ENCODE peak calls at places on chromosomes 6 and 20, in eight cellular contexts. Z, N, Q, V, U, Y, P and C are unnamed samples.

GRCh38 chr6:107600936-107601335 is 111.0 kb downstream of the SOBP start:
- DNase-seq in Z (peak), U (peak), P (no peak), N (peak), Q (peak), V (peak), Y (no peak), C (no peak)

GRCh38 chr6:149286905-149287304 is 30.6 kb upstream of the TAB2 start:
- DNase-seq in Z (no peak), P (no peak), U (no peak), V (no peak), Y (no peak), Q (no peak), N (no peak), C (no peak)

GRCh38 chr20:47785321-47785899 is at the start of gene SULF2:
- DNase-seq in V (peak), N (peak), Y (no peak), U (peak), Q (no peak), Z (no peak), P (peak), C (no peak)

GRCh38 chr6:34528996-34529664 is 27.0 kb downstream of the SPDEF start:
- DNase-seq in P (no peak), U (no peak), Z (no peak), Q (no peak), Y (no peak), N (no peak), V (no peak), C (no peak)

GRCh38 chr20:41664584-41664983 is 46.4 kb upstream of the CHD6 start:
- DNase-seq in V (no peak), P (peak), U (peak), Q (no peak), Y (no peak), Z (peak), N (peak), C (no peak)

GRCh38 chr6:109075934-109076333 is 18.7 kb downstream of the SESN1 start:
- DNase-seq in Q (no peak), N (no peak), Z (peak), V (no peak), U (no peak), P (no peak), Y (no peak), C (no peak)

GRCh38 chr6:70257874-70258273 is 45.0 kb downstream of the COL9A1 start:
- DNase-seq in Y (no peak), U (no peak), Z (no peak), P (no peak), Q (no peak), V (no peak), N (no peak), C (no peak)

GRCh38 chr6:111615916-111616612 is 10.4 kb upstream of the TRAF3IP2 start:
- DNase-seq in Q (no peak), U (no peak), Z (no peak), P (no peak), V (no peak), Y (no peak), N (peak), C (no peak)

GRCh38 chr6:110329729-110330436 is 28.3 kb downstream of the METTL24 start:
- DNase-seq in Z (peak), U (no peak), Q (no peak), Y (peak), P (no peak), N (peak), V (no peak), C (no peak)

GRCh38 chr6:8628063-8628462 is 192.7 kb upstream of the SLC35B3 start:
- DNase-seq in Z (no peak), N (no peak), Q (no peak), V (no peak), Y (no peak), U (no peak), P (no peak), C (no peak)

GRCh38 chr6:125732398-125732797 is 17.0 kb upstream of the HEY2 start:
- DNase-seq in V (no peak), Z (no peak), N (no peak), P (no peak), U (no peak), Y (no peak), Q (no peak), C (no peak)

GRCh38 chr20:23873370-23874015 is 6.1 kb downstream of the CST5 start:
- DNase-seq in P (no peak), Q (no peak), Y (no peak), V (no peak), N (no peak), U (no peak), Z (no peak), C (no peak)

GRCh38 chr6:137415127-137415833 is 78.9 kb downstream of the OLIG3 start:
- DNase-seq in Z (peak), P (peak), U (peak), V (peak), Q (peak), Y (peak), N (peak), C (peak)

GRCh38 chr20:44460795-44461141 is 14.9 kb upstream of the TTPAL start:
- DNase-seq in N (peak), U (peak), Z (peak), P (no peak), Q (peak), Y (no peak), V (peak), C (no peak)

GRCh38 chr6:26053929-26054658 is 33.1 kb upstream of the HFE start:
- DNase-seq in N (no peak), Y (no peak), Z (no peak), P (no peak), Q (no peak), U (no peak), V (no peak), C (no peak)

GRCh38 chr6:134863763-134864510 is 86.0 kb downstream of the ALDH8A1 start:
- DNase-seq in Y (no peak), N (no peak), U (no peak), P (no peak), Q (no peak), Z (no peak), V (no peak), C (no peak)

GRCh38 chr20:37564388-37565133 is 36.9 kb upstream of the BLCAP start:
- DNase-seq in N (peak), Q (peak), Y (no peak), Z (no peak), V (peak), P (peak), U (peak), C (no peak)

GRCh38 chr20:7673841-7674240 is 266.4 kb downstream of the HAO1 start:
- DNase-seq in Y (no peak), Q (no peak), U (no peak), P (no peak), V (no peak), Z (no peak), N (peak), C (no peak)

GRCh38 chr6:56642366-56643261 is at the start of gene DST:
- DNase-seq in V (no peak), P (no peak), Y (no peak), Z (peak), U (no peak), Q (peak), N (peak), C (no peak)

GRCh38 chr6:9292975-9293374 is 857.6 kb upstream of the SLC35B3 start:
- DNase-seq in Y (no peak), Z (no peak), N (peak), P (no peak), Q (no peak), U (no peak), V (no peak), C (no peak)

GRCh38 chr20:24064092-24064491 is 75.5 kb upstream of the GGTLC1 start:
- DNase-seq in N (no peak), Q (no peak), U (no peak), Z (no peak), P (no peak), Y (no peak), V (no peak), C (no peak)

GRCh38 chr6:127247114-127248096 is 19.3 kb upstream of the RNF146 start:
- DNase-seq in U (no peak), P (no peak), Q (no peak), Y (no peak), V (no peak), N (peak), Z (no peak), C (no peak)

GRCh38 chr6:25070547-25071366 is 135.0 kb upstream of the RIPOR2 start:
- DNase-seq in N (peak), P (peak), Y (peak), Z (peak), V (peak), Q (peak), U (peak), C (peak)

GRCh38 chr6:2760882-2761842 is 4.0 kb upstream of the WRNIP1 start:
- DNase-seq in P (no peak), U (no peak), V (no peak), Y (no peak), N (no peak), Z (no peak), Q (no peak), C (no peak)

GRCh38 chr6:96939019-96939805 is 14.7 kb downstream of the KLHL32 start:
- DNase-seq in U (no peak), Y (no peak), P (no peak), N (peak), Q (no peak), V (no peak), Z (peak), C (no peak)

GRCh38 chr6:4421837-4422236 is 286.5 kb upstream of the ECI2 start:
- DNase-seq in V (no peak), Z (no peak), N (no peak), P (no peak), Y (no peak), Q (no peak), U (no peak), C (no peak)

GRCh38 chr6:143279385-143279784 is 171.1 kb downstream of the ADAT2 start:
- DNase-seq in Z (no peak), V (peak), Q (no peak), U (peak), Y (no peak), N (peak), P (no peak), C (no peak)

GRCh38 chr6:126720326-126720725 is 380.4 kb downstream of the CENPW start:
- DNase-seq in Y (no peak), Z (no peak), N (peak), U (no peak), P (no peak), V (no peak), Q (no peak), C (no peak)

GRCh38 chr6:70566751-70567382 is at the start of gene SDHAF4:
- DNase-seq in P (peak), Y (peak), Q (peak), Z (peak), V (peak), U (peak), N (peak), C (peak)

GRCh38 chr20:17734374-17734773 is 34.6 kb downstream of the BANF2 start:
- DNase-seq in Q (no peak), V (no peak), U (no peak), P (no peak), Z (no peak), Y (no peak), N (no peak), C (no peak)

GRCh38 chr6:53033764-53034163 is 31.4 kb upstream of the FBXO9 start:
- DNase-seq in Q (peak), Y (no peak), U (no peak), N (peak), V (no peak), P (no peak), Z (peak), C (no peak)

GRCh38 chr6:166305562-166306117 is 2.6 kb downstream of the PRR18 start:
- DNase-seq in V (no peak), Y (no peak), Q (no peak), U (no peak), P (no peak), N (no peak), Z (no peak), C (no peak)

GRCh38 chr6:12483712-12484111 is 193.6 kb downstream of the EDN1 start:
- DNase-seq in Y (no peak), V (no peak), N (peak), P (no peak), U (no peak), Z (peak), Q (no peak), C (no peak)

GRCh38 chr20:5510446-5510845 is 193.7 kb upstream of the PROKR2 start:
- DNase-seq in N (peak), P (no peak), U (peak), V (peak), Y (no peak), Q (no peak), Z (no peak), C (no peak)

GRCh38 chr6:166440106-166440505 is 57.4 kb upstream of the MPC1 start:
- DNase-seq in Y (no peak), U (no peak), P (no peak), N (no peak), Q (no peak), Z (no peak), V (no peak), C (no peak)

GRCh38 chr6:111406200-111406711 is 76.8 kb downstream of the REV3L start:
- DNase-seq in V (no peak), Q (no peak), Z (no peak), Y (no peak), U (no peak), P (peak), N (no peak), C (peak)

GRCh38 chr6:26125015-26125690 is 37.9 kb downstream of the HFE start:
- DNase-seq in Y (no peak), V (no peak), Z (no peak), P (no peak), Q (peak), U (peak), N (no peak), C (no peak)

GRCh38 chr20:49819702-49820101 is 7.1 kb downstream of the SLC9A8 start:
- DNase-seq in Z (no peak), Y (no peak), Q (no peak), V (no peak), N (no peak), P (no peak), U (no peak), C (no peak)

GRCh38 chr20:49824206-49824605 is 11.6 kb downstream of the SLC9A8 start:
- DNase-seq in V (no peak), N (no peak), P (no peak), Q (no peak), Y (no peak), Z (peak), U (no peak), C (no peak)

GRCh38 chr20:49821381-49821780 is 8.8 kb downstream of the SLC9A8 start:
- DNase-seq in U (no peak), Y (no peak), Z (no peak), V (no peak), P (no peak), Q (no peak), N (no peak), C (no peak)

GRCh38 chr20:49823152-49823847 is 10.7 kb downstream of the SLC9A8 start:
- DNase-seq in U (no peak), N (no peak), Q (no peak), V (no peak), Y (no peak), P (no peak), Z (no peak), C (no peak)

DNA sequence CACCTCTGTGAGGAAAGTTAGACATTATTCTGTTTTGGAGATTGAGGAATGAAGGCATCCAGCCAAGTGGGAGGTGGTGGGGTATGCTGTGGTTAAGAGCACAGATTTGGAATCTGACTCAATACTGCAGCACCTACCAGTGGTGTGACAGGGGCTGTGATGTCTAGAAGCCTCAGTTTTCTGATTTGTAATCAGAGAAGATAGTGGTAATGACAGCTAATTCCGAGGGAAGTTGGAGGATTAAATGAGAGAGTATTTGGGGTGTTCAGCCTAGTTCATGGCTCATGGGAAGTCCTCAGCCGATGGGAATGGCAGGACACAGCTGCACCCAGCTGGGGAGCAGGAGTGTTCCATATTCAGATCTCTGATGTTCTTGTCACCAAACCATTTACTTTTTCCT is 9.2 kb downstream of the SLC9A8 start:
- DNase-seq in N (peak), Z (peak), Y (no peak), P (no peak), U (no peak), V (no peak), Q (no peak), C (no peak)
- TF ChIP-seq CTCF in N (peak), Z (no peak), Y (no peak), P (no peak), U (no peak), V (no peak), Q (peak), C (peak)

DNA sequence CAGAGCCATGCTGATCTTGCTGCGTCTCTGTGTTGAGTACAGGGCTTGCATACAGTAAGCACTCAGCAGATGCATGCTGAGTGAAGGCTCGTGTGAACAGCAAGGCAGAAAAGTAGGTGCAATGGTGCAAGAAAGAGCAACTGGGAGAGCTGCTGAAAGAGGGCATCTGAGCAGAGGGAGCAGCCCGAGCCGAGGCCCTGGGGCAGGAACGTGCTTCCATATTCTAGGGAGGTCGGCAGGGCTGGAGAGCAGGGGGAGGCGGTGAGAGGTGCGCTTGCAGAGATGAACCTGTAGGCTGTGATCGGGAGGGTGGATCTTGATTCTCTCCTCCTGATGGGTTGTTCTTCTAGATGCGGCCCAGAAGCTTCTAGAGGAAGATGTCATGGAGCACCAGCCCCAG is 26.4 kb upstream of the STX16 start:
- DNase-seq in Q (no peak), P (no peak), Z (no peak), Y (no peak), U (no peak), V (no peak), N (no peak), C (no peak)
- TF ChIP-seq CTCF in Q (no peak), P (no peak), Z (no peak), Y (no peak), U (no peak), V (no peak), N (no peak), C (no peak)

GRCh38 chr20:51624157-51624731 is 81.7 kb upstream of the NFATC2 start:
- DNase-seq in Q (peak), Y (peak), V (peak), Z (peak), U (peak), N (peak), P (peak), C (no peak)
- TF ChIP-seq CTCF in Q (peak), Y (peak), V (peak), Z (peak), U (peak), N (peak), P (peak), C (peak)

GRCh38 chr6:16712931-16713484 is 48.3 kb downstream of the ATXN1 start:
- DNase-seq in Q (peak), P (no peak), Y (no peak), Z (peak), U (no peak), N (peak), V (no peak), C (peak)
- TF ChIP-seq CTCF in Q (peak), P (peak), Y (no peak), Z (peak), U (peak), N (peak), V (peak), C (peak)

GRCh38 chr20:48827880-48828733 is at the start of gene PREX1:
- DNase-seq in P (peak), V (peak), Z (no peak), Q (peak), U (peak), Y (peak), N (peak), C (peak)
- TF ChIP-seq CTCF in P (no peak), V (no peak), Z (peak), Q (peak), U (no peak), Y (peak), N (no peak), C (peak)

GRCh38 chr6:27605401-27606342 is 132.8 kb upstream of the ZNF184 start:
- DNase-seq in V (peak), Q (no peak), N (peak), P (no peak), Y (no peak), U (peak), Z (peak), C (no peak)
- TF ChIP-seq CTCF in V (no peak), Q (no peak), N (no peak), P (no peak), Y (no peak), U (no peak), Z (no peak), C (no peak)

GRCh38 chr6:151916680-151917164 is 109.2 kb downstream of the ESR1 start:
- DNase-seq in Y (no peak), Z (peak), P (no peak), N (peak), V (no peak), Q (peak), U (no peak), C (no peak)

GRCh38 chr6:151905854-151906253 is 98.4 kb downstream of the ESR1 start:
- DNase-seq in Q (no peak), N (no peak), U (no peak), V (no peak), Z (no peak), Y (no peak), P (no peak), C (no peak)

GRCh38 chr6:151916075-151916474 is 108.6 kb downstream of the ESR1 start:
- DNase-seq in Q (no peak), P (no peak), U (no peak), N (no peak), V (no peak), Z (no peak), Y (no peak), C (no peak)

GRCh38 chr6:151914475-151914874 is 107.0 kb downstream of the ESR1 start:
- DNase-seq in Y (no peak), P (no peak), U (no peak), N (peak), V (no peak), Q (no peak), Z (peak), C (no peak)

GRCh38 chr6:151911401-151911800 is 103.9 kb downstream of the ESR1 start:
- DNase-seq in Q (no peak), U (no peak), P (no peak), Z (no peak), Y (no peak), N (no peak), V (no peak), C (no peak)
- TF ChIP-seq CTCF in Q (no peak), U (no peak), P (no peak), Z (no peak), Y (no peak), N (no peak), V (no peak), C (no peak)

GRCh38 chr6:84460491-84460890 is 233.0 kb upstream of the CEP162 start:
- DNase-seq in Y (no peak), Z (no peak), U (no peak), Q (no peak), V (no peak), P (no peak), N (peak), C (no peak)
- TF ChIP-seq CTCF in Y (no peak), Z (no peak), U (no peak), Q (no peak), V (no peak), P (no peak), N (no peak), C (no peak)

GRCh38 chr6:118319890-118320289 is 228.2 kb upstream of the PLN start:
- DNase-seq in Z (no peak), V (no peak), U (peak), Q (no peak), P (no peak), N (no peak), Y (no peak), C (no peak)
- TF ChIP-seq CTCF in Z (no peak), V (no peak), U (no peak), Q (no peak), P (no peak), N (no peak), Y (peak), C (no peak)

GRCh38 chr6:1365701-1366100 is 23.7 kb upstream of the FOXF2 start:
- DNase-seq in Y (no peak), Q (no peak), V (no peak), P (no peak), U (no peak), N (no peak), Z (no peak), C (no peak)
- TF ChIP-seq CTCF in Y (no peak), Q (no peak), V (no peak), P (no peak), U (no peak), N (no peak), Z (no peak), C (no peak)